ENCODE peak calls at places on chromosomes 11 and 22, in six cellular contexts. J is esophagus muscularis mucosa, T is right lobe of liver, Y is uterus, E is sigmoid colon, R is heart left ventricle. X is an unnamed sample.

GRCh38 chr11:14183973-14184372 is 175.0 kb downstream of the RRAS2 start:
- DNase-seq in J (peak), T (no peak), Y (no peak), E (no peak), R (no peak), X (no peak)

GRCh38 chr11:128552783-128553661 is 34.3 kb downstream of the ETS1 start:
- DNase-seq in J (peak), T (no peak), Y (no peak), E (no peak), R (no peak), X (peak)

GRCh38 chr11:7533199-7534029 is 19.6 kb downstream of the PPFIBP2 start:
- DNase-seq in J (no peak), T (no peak), Y (no peak), E (no peak), R (no peak), X (no peak)

GRCh38 chr11:77136074-77136473 is 8.0 kb downstream of the MYO7A start:
- DNase-seq in J (no peak), T (no peak), Y (no peak), E (no peak), R (no peak), X (no peak)

GRCh38 chr11:68643576-68643975 is 40.8 kb upstream of the GAL start:
- DNase-seq in J (no peak), T (no peak), Y (no peak), E (no peak), R (no peak), X (no peak)

GRCh38 chr11:80958414-80958813 is 1517.6 kb upstream of the TENM4 start:
- DNase-seq in J (no peak), T (no peak), Y (no peak), E (no peak), R (no peak), X (no peak)

GRCh38 chr22:38299758-38300157 is 17.5 kb downstream of the CSNK1E start:
- DNase-seq in J (no peak), T (no peak), Y (no peak), E (no peak), R (no peak), X (no peak)

GRCh38 chr22:37095113-37095512 is 14.4 kb downstream of the TMPRSS6 start:
- DNase-seq in J (no peak), T (no peak), Y (no peak), E (no peak), R (no peak), X (no peak)

GRCh38 chr11:104700609-104701008 is 197.7 kb downstream of the CASP12 start:
- DNase-seq in J (no peak), T (no peak), Y (no peak), E (no peak), R (no peak), X (no peak)

GRCh38 chr22:49712195-49712791 is 115.4 kb downstream of the BRD1 start:
- DNase-seq in J (no peak), T (no peak), Y (no peak), E (no peak), R (no peak), X (no peak)

GRCh38 chr11:16125796-16126195 is 230.6 kb downstream of the SOX6 start:
- DNase-seq in J (no peak), T (no peak), Y (no peak), E (no peak), R (no peak), X (no peak)

GRCh38 chr22:49685116-49685515 is 142.6 kb downstream of the BRD1 start:
- DNase-seq in J (no peak), T (no peak), Y (no peak), E (no peak), R (no peak), X (no peak)

GRCh38 chr22:39123811-39124668 is 27.0 kb downstream of the APOBEC3H start:
- DNase-seq in J (no peak), T (no peak), Y (no peak), E (peak), R (no peak), X (no peak)

GRCh38 chr11:8019671-8020597 is 32.8 kb downstream of the EIF3F start:
- DNase-seq in J (peak), T (peak), Y (peak), E (no peak), R (no peak), X (no peak)

GRCh38 chr11:92285776-92286175 is 61.2 kb downstream of the FAT3 start:
- DNase-seq in J (no peak), T (no peak), Y (no peak), E (no peak), R (no peak), X (no peak)

GRCh38 chr11:78476066-78476465 is 58.4 kb upstream of the GAB2 start:
- DNase-seq in J (no peak), T (no peak), Y (no peak), E (no peak), R (no peak), X (no peak)

GRCh38 chr11:94141511-94142307 is 13.1 kb downstream of the PANX1 start:
- DNase-seq in J (no peak), T (no peak), Y (no peak), E (no peak), R (no peak), X (no peak)

GRCh38 chr11:104968365-104968855 is at the start of gene CASP4:
- DNase-seq in J (no peak), T (no peak), Y (no peak), E (no peak), R (peak), X (no peak)

GRCh38 chr11:125569913-125570621 is 790 bp downstream of the EI24 start:
- DNase-seq in J (no peak), T (no peak), Y (no peak), E (no peak), R (no peak), X (no peak)

GRCh38 chr11:68552542-68552941 is 92.0 kb downstream of the PPP6R3 start:
- DNase-seq in J (no peak), T (no peak), Y (no peak), E (no peak), R (no peak), X (no peak)

GRCh38 chr11:47552086-47552580 is 799 bp downstream of the CELF1 start:
- DNase-seq in J (no peak), T (peak), Y (no peak), E (peak), R (no peak), X (no peak)

GRCh38 chr11:74819400-74819799 is 70.8 kb downstream of the RNF169 start:
- DNase-seq in J (no peak), T (no peak), Y (no peak), E (no peak), R (no peak), X (no peak)

GRCh38 chr11:57100638-57101312 is 81.0 kb upstream of the LRRC55 start:
- DNase-seq in J (no peak), T (no peak), Y (no peak), E (no peak), R (no peak), X (no peak)

DNA sequence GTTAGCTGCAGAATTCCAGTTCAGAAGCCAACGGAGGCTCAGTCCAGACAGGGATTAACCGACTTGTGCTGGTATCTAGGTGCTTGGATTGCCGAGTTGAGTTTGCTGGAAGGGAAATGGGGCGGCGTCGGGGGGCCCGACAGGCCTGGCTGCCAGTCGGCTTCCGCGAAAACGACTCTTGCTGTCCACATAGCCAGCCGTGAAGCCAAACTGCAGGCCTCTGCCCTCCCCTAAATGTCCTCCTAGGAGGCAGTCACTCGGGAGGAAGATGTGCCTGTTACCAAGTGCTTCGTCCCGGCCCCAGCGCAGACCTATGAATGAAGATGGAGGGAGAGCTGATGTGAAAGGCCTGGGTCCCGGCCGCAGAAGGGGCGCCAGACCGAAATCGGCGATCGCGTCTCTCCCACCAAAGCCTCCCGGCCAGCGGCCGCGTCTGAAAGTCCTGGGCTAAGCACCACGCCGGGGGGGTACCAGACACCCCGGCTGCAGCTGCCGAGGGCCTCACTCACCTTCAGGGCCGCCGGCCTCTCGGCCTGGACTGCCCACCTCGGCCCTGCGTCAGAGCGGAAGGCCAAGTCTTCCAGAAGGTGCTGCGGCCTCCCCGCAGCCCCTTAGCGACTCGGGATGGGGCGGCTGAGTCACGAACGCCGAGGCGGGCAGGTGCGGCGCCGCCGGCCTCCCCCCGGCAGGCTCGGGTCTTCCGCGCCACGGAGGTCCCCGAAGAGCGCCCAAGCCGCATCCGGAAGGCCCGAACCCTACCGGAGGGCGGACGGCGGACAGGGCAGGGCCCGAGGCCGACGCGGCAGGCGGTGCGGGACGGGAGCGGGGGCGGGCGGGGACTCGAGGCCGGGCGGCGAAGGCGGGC is 7.5 kb downstream of the DPAGT1 start:
- DNase-seq in J (no peak), T (peak), Y (peak), E (no peak), R (no peak), X (no peak)
- TF ChIP-seq CTCF in J (no peak), T (no peak), Y (no peak), E (no peak), R (no peak), X (no peak)

DNA sequence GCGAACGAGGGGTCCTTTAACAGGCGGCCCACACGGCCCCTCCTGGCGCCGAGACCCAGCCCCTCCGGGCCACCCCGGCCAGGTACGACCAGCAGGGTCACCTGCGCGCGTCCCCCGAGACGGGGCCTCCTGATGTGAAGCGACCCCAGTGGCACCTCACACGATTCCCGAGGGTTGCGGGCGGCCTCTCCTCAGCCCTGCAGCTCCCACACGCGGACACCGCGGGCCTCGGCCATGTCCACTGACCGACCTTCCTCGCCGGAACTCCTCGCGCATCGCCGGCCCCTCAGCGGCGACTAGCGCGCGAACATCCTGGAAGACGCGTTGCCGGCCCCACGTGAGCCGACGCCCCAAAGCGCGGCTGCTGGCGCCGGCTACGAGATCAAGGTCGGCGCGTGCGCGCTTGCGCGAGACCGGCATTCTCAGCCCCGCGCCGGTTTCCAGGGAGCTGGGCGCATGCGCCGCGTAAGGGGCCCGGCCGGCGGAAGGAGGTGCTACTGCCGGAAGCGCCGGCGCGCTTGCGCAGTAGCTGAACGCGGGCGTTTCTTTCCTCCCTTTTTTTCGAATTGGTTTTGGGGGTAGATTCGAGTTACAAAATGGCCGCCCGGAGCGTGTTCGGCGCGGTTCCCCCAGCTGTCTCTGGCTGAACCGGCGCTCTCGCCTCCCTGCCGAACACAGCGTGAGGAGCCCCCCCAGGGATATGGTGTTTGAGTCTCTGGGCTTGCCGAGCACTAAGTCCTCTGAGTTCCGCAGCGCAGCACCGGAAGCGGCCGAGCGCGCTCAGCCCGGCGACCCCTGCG is at the start of gene NUP50:
- DNase-seq in J (peak), T (peak), Y (peak), E (peak), R (peak), X (peak)
- TF ChIP-seq POLR2A in J (peak), T (peak), Y (peak), E (peak), R (peak), X (peak)

GRCh38 chr11:71307811-71308645 is 55.7 kb upstream of the SHANK2 start:
- DNase-seq in J (peak), T (no peak), Y (no peak), E (peak), R (no peak), X (no peak)
- H3K27ac ChIP-seq in J (no peak), T (no peak), Y (no peak), E (no peak), R (no peak), X (no peak)

GRCh38 chr11:1690167-1691026 is 6.6 kb upstream of the KRTAP5-6 start:
- DNase-seq in J (no peak), T (no peak), Y (no peak), E (no peak), R (no peak), X (no peak)

GRCh38 chr11:1693327-1694063 is 3.5 kb upstream of the KRTAP5-6 start:
- DNase-seq in J (peak), T (peak), Y (peak), E (peak), R (peak), X (peak)

GRCh38 chr11:1691878-1692707 is 4.9 kb upstream of the KRTAP5-6 start:
- DNase-seq in J (no peak), T (no peak), Y (no peak), E (no peak), R (no peak), X (no peak)

GRCh38 chr11:1692708-1693326 is 4.2 kb upstream of the KRTAP5-6 start:
- DNase-seq in J (no peak), T (no peak), Y (no peak), E (no peak), R (no peak), X (no peak)

GRCh38 chr11:1691027-1691877 is 5.7 kb upstream of the KRTAP5-6 start:
- DNase-seq in J (no peak), T (peak), Y (no peak), E (no peak), R (no peak), X (no peak)
- TF ChIP-seq CTCF in J (no peak), T (no peak), Y (no peak), E (no peak), R (no peak), X (no peak)

GRCh38 chr11:67433536-67434394 is 3.7 kb downstream of the PTPRCAP start:
- DNase-seq in J (no peak), T (no peak), Y (no peak), E (no peak), R (no peak), X (no peak)
- TF ChIP-seq POLR2A in J (no peak), T (no peak), Y (no peak), E (no peak), R (no peak), X (no peak)

GRCh38 chr11:59611570-59612565 is 3.7 kb downstream of the OSBP start:
- DNase-seq in J (no peak), T (peak), Y (no peak), E (no peak), R (no peak), X (no peak)
- H3K27ac ChIP-seq in J (peak), T (peak), Y (peak), E (peak), R (peak), X (no peak)

GRCh38 chr11:117427356-117427874 is 99.8 kb downstream of the CEP164 start:
- DNase-seq in J (no peak), T (no peak), Y (no peak), E (peak), R (no peak), X (no peak)

GRCh38 chr11:117426941-117427340 is 99.3 kb downstream of the CEP164 start:
- DNase-seq in J (no peak), T (no peak), Y (no peak), E (no peak), R (no peak), X (no peak)

GRCh38 chr11:117430293-117430955 is 102.8 kb downstream of the CEP164 start:
- DNase-seq in J (no peak), T (no peak), Y (no peak), E (no peak), R (no peak), X (no peak)

GRCh38 chr11:117428186-117428855 is 100.7 kb downstream of the CEP164 start:
- DNase-seq in J (no peak), T (no peak), Y (no peak), E (no peak), R (no peak), X (no peak)

DNA sequence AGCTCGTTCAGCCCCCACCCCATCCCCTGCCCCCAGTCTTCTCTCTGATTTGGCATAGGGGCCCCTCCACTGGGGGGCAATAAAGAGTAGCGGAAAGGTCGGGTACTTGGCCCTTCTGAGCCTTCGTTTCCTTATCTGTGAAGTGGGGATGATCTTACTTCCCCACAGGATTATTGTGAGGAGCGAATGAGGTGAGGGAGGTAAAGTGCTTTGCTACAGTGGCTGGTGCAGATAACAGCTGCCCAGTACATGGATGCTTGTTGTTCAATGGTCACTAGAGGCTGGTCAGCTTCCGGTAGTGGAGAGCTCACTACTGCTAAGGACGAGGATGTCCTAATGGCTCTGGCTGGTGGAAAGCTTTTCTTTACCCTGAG is 101.2 kb downstream of the CEP164 start:
- DNase-seq in J (no peak), T (no peak), Y (no peak), E (no peak), R (no peak), X (no peak)
- TF ChIP-seq CTCF in J (no peak), T (no peak), Y (no peak), E (no peak), R (no peak), X (no peak)

GRCh38 chr11:17350455-17351170 is 987 bp upstream of the NCR3LG1 start:
- DNase-seq in J (no peak), T (no peak), Y (no peak), E (no peak), R (no peak), X (no peak)

GRCh38 chr11:17353228-17354021 is 1.8 kb downstream of the NCR3LG1 start:
- DNase-seq in J (no peak), T (peak), Y (peak), E (peak), R (peak), X (peak)

GRCh38 chr11:17351171-17351509 is 460 bp upstream of the NCR3LG1 start:
- DNase-seq in J (no peak), T (no peak), Y (no peak), E (no peak), R (no peak), X (no peak)

GRCh38 chr11:17352925-17353227 is 1.3 kb downstream of the NCR3LG1 start:
- DNase-seq in J (no peak), T (peak), Y (peak), E (peak), R (peak), X (peak)

GRCh38 chr11:17351510-17352176 is at the start of gene NCR3LG1:
- DNase-seq in J (peak), T (peak), Y (peak), E (peak), R (peak), X (peak)
- TF ChIP-seq POLR2A in J (no peak), T (no peak), Y (no peak), E (no peak), R (no peak), X (no peak)

X was measured in tibial nerve.